ENCODE peak calls at places on chromosomes 4 and X, in seven cellular contexts. T is H1, S is K562, O is HCT116, U is HepG2, J is SK-N-SH, Q is GM12878. G is an unnamed sample.

GRCh38 chr4:84583871-84584373 is 995 bp downstream of the CDS1 start:
- DNase-seq in T (no peak), O (no peak), Q (no peak), J (peak; percentile 8), S (peak; percentile 13), U (no peak), G (no peak)

GRCh38 chr4:173051697-173052096 is 116.9 kb upstream of the GALNT7 start:
- DNase-seq in O (no peak), J (no peak), T (no peak), U (no peak), S (no peak), Q (no peak), G (no peak)

GRCh38 chr4:41140410-41140809 is 73.9 kb downstream of the APBB2 start:
- DNase-seq in S (no peak), J (no peak), U (no peak), O (no peak), T (no peak), Q (no peak), G (no peak)

GRCh38 chr4:74418063-74418670 is 26.8 kb upstream of the AREG start:
- DNase-seq in O (peak; percentile 81), T (no peak), U (no peak), J (no peak), S (no peak), Q (no peak), G (peak; percentile 47)

GRCh38 chr4:8279321-8280157 is 10.0 kb downstream of the HTRA3 start:
- DNase-seq in U (no peak), Q (no peak), O (no peak), J (no peak), S (no peak), T (no peak), G (no peak)

GRCh38 chr4:94127707-94128328 is 79.8 kb upstream of the SMARCAD1 start:
- DNase-seq in T (no peak), U (peak; percentile 30), O (peak; percentile 50), Q (no peak), J (peak; percentile 52), S (peak; percentile 41), G (no peak)

GRCh38 chr4:2696423-2696822 is 59.7 kb downstream of the TNIP2 start:
- DNase-seq in O (no peak), Q (peak; percentile 96), J (no peak), T (no peak), U (no peak), S (no peak), G (no peak)

GRCh38 chr4:23857353-23857752 is 32.5 kb downstream of the PPARGC1A start:
- DNase-seq in U (peak; percentile 49), S (no peak), Q (no peak), J (no peak), O (no peak), T (no peak), G (no peak)

GRCh38 chr4:47471064-47471463 is 7.6 kb upstream of the COMMD8 start:
- DNase-seq in T (no peak), Q (no peak), U (no peak), S (no peak), O (no peak), J (no peak), G (no peak)

GRCh38 chr4:149203256-149204001 is 612.2 kb downstream of the IQCM start:
- DNase-seq in Q (no peak), T (no peak), U (no peak), J (no peak), S (no peak), O (no peak), G (no peak)

GRCh38 chrX:133511041-133511440 is 95.8 kb upstream of the GPC4 start:
- DNase-seq in S (no peak), J (no peak), T (no peak), O (no peak), Q (no peak), U (no peak), G (no peak)

GRCh38 chr4:144509088-144509854 is 136.7 kb upstream of the HHIP start:
- DNase-seq in O (no peak), S (no peak), Q (no peak), J (peak; percentile 1), T (no peak), U (no peak), G (no peak)

GRCh38 chr4:10354746-10355145 is 102.5 kb downstream of the ZNF518B start:
- DNase-seq in O (no peak), U (no peak), Q (no peak), T (no peak), J (no peak), S (no peak), G (no peak)

GRCh38 chr4:102174800-102175199 is 170.5 kb downstream of the SLC39A8 start:
- DNase-seq in S (no peak), Q (no peak), U (no peak), T (no peak), J (no peak), O (no peak), G (no peak)

GRCh38 chr4:87026795-87027495 is 92.1 kb downstream of the AFF1 start:
- DNase-seq in U (no peak), T (no peak), J (no peak), S (no peak), O (no peak), Q (peak; percentile 91), G (no peak)

GRCh38 chr4:150510176-150510875 is 71.6 kb upstream of the MAB21L2 start:
- DNase-seq in Q (no peak), U (no peak), S (no peak), O (peak; percentile 6), J (no peak), T (no peak), G (no peak)

GRCh38 chr4:1192091-1192492 is 19.7 kb upstream of the SPON2 start:
- DNase-seq in U (no peak), T (no peak), O (peak; percentile 29), J (peak; percentile 57), S (no peak), Q (no peak), G (peak; percentile 52)

GRCh38 chrX:40928076-40928475 is 157.2 kb upstream of the USP9X start:
- DNase-seq in S (no peak), O (no peak), U (no peak), Q (no peak), J (no peak), T (no peak), G (no peak)
- H3K27ac ChIP-seq in S (no peak overlapping the region), O (no peak overlapping the region), U (no peak overlapping the region), Q (no peak overlapping the region), J (no peak overlapping the region), T (no peak overlapping the region), G (no peak overlapping the region)

GRCh38 chr4:146477054-146477453 is 44.7 kb downstream of the SLC10A7 start:
- DNase-seq in U (no peak), J (no peak), Q (no peak), S (no peak), T (no peak), O (no peak), G (no peak)

GRCh38 chr4:146482788-146483187 is 39.0 kb downstream of the SLC10A7 start:
- DNase-seq in T (no peak), S (no peak), Q (no peak), O (no peak), J (no peak), U (no peak), G (no peak)

GRCh38 chr4:146481246-146481645 is 40.5 kb downstream of the SLC10A7 start:
- DNase-seq in Q (no peak), S (no peak), O (no peak), T (no peak), J (no peak), U (no peak), G (no peak)

GRCh38 chr4:146472404-146472803 is 49.3 kb downstream of the SLC10A7 start:
- DNase-seq in Q (no peak), O (no peak), U (no peak), J (peak; percentile 42), T (no peak), S (no peak), G (no peak)

GRCh38 chr4:146478009-146478408 is 43.7 kb downstream of the SLC10A7 start:
- DNase-seq in O (no peak), S (no peak), J (peak; percentile 4), Q (no peak), T (no peak), U (no peak), G (no peak)
- H3K4me1 ChIP-seq in O (no peaks in the 10 kb centered on the region), S (peaks cover 5% of the 10 kb centered on the region), J (peaks cover 13% of the 10 kb centered on the region), Q (no peaks in the 10 kb centered on the region), T (no peaks in the 10 kb centered on the region), U (no peaks in the 10 kb centered on the region), G (no peaks in the 10 kb centered on the region)

GRCh38 chrX:38312436-38312835 is 14.9 kb downstream of the RPGR start:
- DNase-seq in S (no peak), U (no peak), J (no peak), Q (no peak), T (no peak), O (peak; percentile 56), G (peak; percentile 66)
- TF ChIP-seq SIN3A in S (no peak), U (no peak), J (no peak), Q (no peak), T (no peak), O (no peak), G (no peak)

GRCh38 chr4:143186202-143186601 is 1.5 kb downstream of the USP38 start:
- DNase-seq in J (no peak), T (no peak), O (no peak), U (peak; percentile 37), Q (no peak), S (no peak), G (no peak)
- H3K27ac ChIP-seq in J (no peak overlapping the region), T (no peak overlapping the region), O (peak overlapping the region; percentile 86), U (peak overlapping the region; percentile 88), Q (peak overlapping the region; percentile 77), S (peak overlapping the region; percentile 59), G (peak overlapping the region; percentile 76)

GRCh38 chr4:168846414-168846813 is 163.6 kb downstream of the CBR4 start:
- DNase-seq in J (no peak), U (no peak), Q (no peak), T (no peak), O (no peak), S (no peak), G (no peak)
- H3K4me1 ChIP-seq in J (peaks cover 20% of the 10 kb centered on the region), U (peaks cover 7% of the 10 kb centered on the region), Q (no peaks in the 10 kb centered on the region), T (peaks cover 14% of the 10 kb centered on the region), O (no peaks in the 10 kb centered on the region), S (no peaks in the 10 kb centered on the region), G (peaks cover 3% of the 10 kb centered on the region)

GRCh38 chr4:26191353-26191752 is 129.5 kb upstream of the RBPJ start:
- DNase-seq in S (no peak), O (no peak), T (no peak), Q (no peak), J (no peak), U (no peak), G (no peak)
- TF ChIP-seq SIN3A in S (no peak), O (no peak), T (no peak), Q (no peak), J (no peak), U (no peak), G (no peak)